ENCODE peak calls at places on chromosomes 13 and 19, in six cellular contexts. One of them, this sample, is unnamed.
A peak's percentile ranks its signal among the peaks of the same experiment; 100 is the strongest.

GRCh38 chr19:28297036-28297435 is 915.9 kb downstream of the UQCRFS1 start:
- DNase-seq in lung: no peak
- DNase-seq in glutamatergic neuron: no peak
- DNase-seq in progenitor cell of endocrine pancreas: no peak
- DNase-seq in lower lobe of right lung: no peak
- DNase-seq in tibial nerve: no peak
- DNase-seq in this sample: no peak

GRCh38 chr13:44969858-44970484 is 19.3 kb downstream of the NUFIP1 start:
- DNase-seq in glutamatergic neuron: no peak
- DNase-seq in progenitor cell of endocrine pancreas: no peak
- DNase-seq in lower lobe of right lung: no peak
- DNase-seq in tibial nerve: peak; percentile 18
- DNase-seq in lung: no peak
- DNase-seq in this sample: no peak

GRCh38 chr13:77143325-77143907 is 116.5 kb upstream of the FBXL3 start:
- DNase-seq in lower lobe of right lung: no peak
- DNase-seq in lung: no peak
- DNase-seq in progenitor cell of endocrine pancreas: no peak
- DNase-seq in tibial nerve: no peak
- DNase-seq in glutamatergic neuron: no peak
- DNase-seq in this sample: no peak

GRCh38 chr19:20472854-20473253 is 92.7 kb downstream of the ZNF737 start:
- DNase-seq in lung: no peak
- DNase-seq in glutamatergic neuron: no peak
- DNase-seq in tibial nerve: no peak
- DNase-seq in lower lobe of right lung: peak; percentile 41
- DNase-seq in progenitor cell of endocrine pancreas: no peak
- DNase-seq in this sample: no peak

GRCh38 chr19:4715529-4716221 is 8.0 kb downstream of the DPP9 start:
- DNase-seq in glutamatergic neuron: no peak
- DNase-seq in tibial nerve: no peak
- DNase-seq in lower lobe of right lung: peak; percentile 85
- DNase-seq in lung: peak; percentile 82
- DNase-seq in progenitor cell of endocrine pancreas: no peak
- DNase-seq in this sample: no peak

GRCh38 chr13:94683426-94683825 is 28.9 kb downstream of the SOX21 start:
- DNase-seq in glutamatergic neuron: no peak
- DNase-seq in lower lobe of right lung: no peak
- DNase-seq in lung: no peak
- DNase-seq in progenitor cell of endocrine pancreas: no peak
- DNase-seq in tibial nerve: no peak
- DNase-seq in this sample: no peak

GRCh38 chr13:43804461-43805070 is 17.8 kb upstream of the ENOX1 start:
- DNase-seq in lung: no peak
- DNase-seq in tibial nerve: peak; percentile 81
- DNase-seq in glutamatergic neuron: no peak
- DNase-seq in lower lobe of right lung: no peak
- DNase-seq in progenitor cell of endocrine pancreas: no peak
- DNase-seq in this sample: no peak

GRCh38 chr19:55679343-55680257 is 4.6 kb downstream of the EPN1 start:
- DNase-seq in tibial nerve: no peak
- DNase-seq in lower lobe of right lung: peak; percentile 43
- DNase-seq in glutamatergic neuron: no peak
- DNase-seq in lung: no peak
- DNase-seq in progenitor cell of endocrine pancreas: no peak
- DNase-seq in this sample: no peak

GRCh38 chr13:20714563-20715339 is 11.3 kb downstream of the IL17D start:
- DNase-seq in glutamatergic neuron: no peak
- DNase-seq in tibial nerve: peak; percentile 74
- DNase-seq in progenitor cell of endocrine pancreas: no peak
- DNase-seq in lower lobe of right lung: no peak
- DNase-seq in lung: no peak
- DNase-seq in this sample: no peak

GRCh38 chr13:75482070-75482819 is at the start of gene TBC1D4:
- DNase-seq in lung: peak; percentile 88
- DNase-seq in glutamatergic neuron: peak; percentile 85
- DNase-seq in progenitor cell of endocrine pancreas: peak; percentile 80
- DNase-seq in lower lobe of right lung: peak; percentile 92
- DNase-seq in tibial nerve: peak; percentile 69
- DNase-seq in this sample: peak; percentile 63

GRCh38 chr19:40640744-40641143 is 39.6 kb downstream of the LTBP4 start:
- DNase-seq in glutamatergic neuron: no peak
- DNase-seq in tibial nerve: no peak
- DNase-seq in lower lobe of right lung: no peak
- DNase-seq in lung: no peak
- DNase-seq in progenitor cell of endocrine pancreas: no peak
- DNase-seq in this sample: no peak

GRCh38 chr13:75792526-75793187 is 156.5 kb downstream of the LMO7 start:
- DNase-seq in lung: no peak
- DNase-seq in lower lobe of right lung: no peak
- DNase-seq in tibial nerve: no peak
- DNase-seq in glutamatergic neuron: no peak
- DNase-seq in progenitor cell of endocrine pancreas: no peak
- DNase-seq in this sample: no peak

GRCh38 chr13:90680826-90681225 is 666.7 kb upstream of the MIR17HG start:
- DNase-seq in lung: no peak
- DNase-seq in glutamatergic neuron: no peak
- DNase-seq in tibial nerve: no peak
- DNase-seq in progenitor cell of endocrine pancreas: no peak
- DNase-seq in lower lobe of right lung: no peak
- DNase-seq in this sample: no peak

GRCh38 chr19:47378246-47378645 is 29.1 kb downstream of the DHX34 start:
- DNase-seq in tibial nerve: no peak
- DNase-seq in lower lobe of right lung: no peak
- DNase-seq in progenitor cell of endocrine pancreas: no peak
- DNase-seq in lung: no peak
- DNase-seq in glutamatergic neuron: no peak
- DNase-seq in this sample: no peak

GRCh38 chr13:100203696-100204367 is 114.9 kb downstream of the PCCA start:
- DNase-seq in glutamatergic neuron: no peak
- DNase-seq in lower lobe of right lung: no peak
- DNase-seq in progenitor cell of endocrine pancreas: no peak
- DNase-seq in tibial nerve: no peak
- DNase-seq in lung: no peak
- DNase-seq in this sample: no peak

GRCh38 chr13:44837250-44837649 is 152.0 kb downstream of the NUFIP1 start:
- DNase-seq in tibial nerve: no peak
- DNase-seq in lower lobe of right lung: no peak
- DNase-seq in progenitor cell of endocrine pancreas: no peak
- DNase-seq in lung: no peak
- DNase-seq in glutamatergic neuron: no peak
- DNase-seq in this sample: no peak

GRCh38 chr19:35207391-35207871 is 21.1 kb downstream of the FAM187B start:
- DNase-seq in glutamatergic neuron: no peak
- DNase-seq in lung: peak; percentile 15
- DNase-seq in lower lobe of right lung: no peak
- DNase-seq in tibial nerve: no peak
- DNase-seq in progenitor cell of endocrine pancreas: no peak
- DNase-seq in this sample: no peak

GRCh38 chr13:97855570-97855970 is 97.9 kb upstream of the IPO5 start:
- DNase-seq in lung: no peak
- DNase-seq in lower lobe of right lung: no peak
- DNase-seq in glutamatergic neuron: peak; percentile 37
- DNase-seq in tibial nerve: peak; percentile 46
- DNase-seq in progenitor cell of endocrine pancreas: peak; percentile 10
- DNase-seq in this sample: no peak

GRCh38 chr13:21683034-21683733 is 12.3 kb downstream of the FGF9 start:
- DNase-seq in lower lobe of right lung: no peak
- DNase-seq in progenitor cell of endocrine pancreas: no peak
- DNase-seq in glutamatergic neuron: no peak
- DNase-seq in tibial nerve: no peak
- DNase-seq in lung: no peak
- DNase-seq in this sample: no peak

GRCh38 chr13:45821861-45822260 is 29.7 kb downstream of the SIAH3 start:
- DNase-seq in tibial nerve: no peak
- DNase-seq in lung: no peak
- DNase-seq in glutamatergic neuron: no peak
- DNase-seq in lower lobe of right lung: no peak
- DNase-seq in progenitor cell of endocrine pancreas: no peak
- DNase-seq in this sample: no peak

DNA sequence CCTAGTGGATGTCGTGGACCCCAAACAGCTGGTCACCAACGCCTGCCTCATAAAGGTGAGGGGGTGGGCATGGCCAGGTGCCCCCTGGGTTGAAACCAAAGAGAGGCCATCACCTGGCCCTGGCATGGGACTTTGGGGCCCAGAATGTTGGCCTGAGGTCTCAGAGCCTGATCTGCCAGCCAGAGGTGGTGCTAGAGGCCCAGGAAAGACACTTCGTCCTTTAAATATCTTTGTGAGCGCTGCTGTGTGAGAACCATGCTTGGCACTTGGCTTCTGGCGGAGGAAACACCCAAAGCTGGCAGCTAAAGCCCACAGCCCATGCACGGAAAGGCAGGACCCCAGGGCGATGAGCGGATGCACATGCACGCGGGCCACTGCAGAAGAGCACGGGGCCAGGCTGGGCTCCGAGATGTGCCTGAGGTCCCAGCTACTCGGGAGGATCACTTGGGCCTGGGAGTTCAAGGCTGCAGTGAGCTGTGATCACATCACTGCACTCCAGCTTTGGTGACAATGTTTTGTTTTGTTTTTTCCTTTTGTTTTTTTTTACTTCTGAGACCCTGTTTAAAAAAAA is 4.3 kb upstream of the ADM5 start:
- DNase-seq in glutamatergic neuron: no peak
- DNase-seq in lower lobe of right lung: no peak
- DNase-seq in tibial nerve: no peak
- DNase-seq in progenitor cell of endocrine pancreas: no peak
- DNase-seq in lung: no peak
- DNase-seq in this sample: no peak
- TF ChIP-seq CTCF in glutamatergic neuron: no peak
- TF ChIP-seq CTCF in lower lobe of right lung: no peak
- TF ChIP-seq CTCF in tibial nerve: no peak
- TF ChIP-seq CTCF in progenitor cell of endocrine pancreas: no peak
- TF ChIP-seq CTCF in lung: no peak
- TF ChIP-seq CTCF in this sample: no peak

DNA sequence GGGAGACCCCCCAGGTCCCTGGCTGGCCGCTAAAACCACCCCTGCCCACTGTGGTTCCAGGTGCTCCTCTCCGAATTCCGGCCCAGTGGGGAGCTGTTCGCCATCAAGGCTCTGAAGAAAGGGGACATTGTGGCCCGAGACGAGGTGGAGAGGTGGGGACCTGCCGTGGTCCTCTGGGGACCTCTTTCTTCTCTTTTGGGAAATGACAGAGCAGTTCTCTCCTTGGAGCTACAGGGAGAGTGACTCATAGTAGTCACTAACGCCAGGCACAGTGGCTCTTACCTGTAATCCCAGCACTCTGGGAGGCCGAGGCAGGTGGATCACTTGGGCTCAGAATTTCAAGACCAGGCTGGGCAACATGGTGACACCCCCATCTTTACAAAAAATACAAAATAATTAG is 7.3 kb downstream of the PTGER1 start:
- DNase-seq in lung: no peak
- DNase-seq in glutamatergic neuron: no peak
- DNase-seq in progenitor cell of endocrine pancreas: no peak
- DNase-seq in lower lobe of right lung: no peak
- DNase-seq in tibial nerve: no peak
- DNase-seq in this sample: no peak
- TF ChIP-seq CTCF in lung: no peak
- TF ChIP-seq CTCF in glutamatergic neuron: no peak
- TF ChIP-seq CTCF in progenitor cell of endocrine pancreas: no peak
- TF ChIP-seq CTCF in lower lobe of right lung: no peak
- TF ChIP-seq CTCF in tibial nerve: no peak
- TF ChIP-seq CTCF in this sample: no peak

GRCh38 chr19:41959056-41960053 is at the start of gene RABAC1:
- DNase-seq in progenitor cell of endocrine pancreas: peak; percentile 81
- DNase-seq in lower lobe of right lung: peak; percentile 92
- DNase-seq in lung: peak; percentile 92
- DNase-seq in tibial nerve: peak; percentile 86
- DNase-seq in glutamatergic neuron: peak; percentile 95
- DNase-seq in this sample: peak; percentile 79
- TF ChIP-seq CTCF in progenitor cell of endocrine pancreas: peak; percentile 36
- TF ChIP-seq CTCF in lower lobe of right lung: peak; percentile 23
- TF ChIP-seq CTCF in lung: no peak
- TF ChIP-seq CTCF in tibial nerve: no peak
- TF ChIP-seq CTCF in glutamatergic neuron: peak; percentile 11
- TF ChIP-seq CTCF in this sample: no peak

GRCh38 chr19:42420055-42420544 is 7.1 kb downstream of the LIPE start:
- DNase-seq in lower lobe of right lung: peak; percentile 65
- DNase-seq in lung: no peak
- DNase-seq in progenitor cell of endocrine pancreas: no peak
- DNase-seq in tibial nerve: no peak
- DNase-seq in glutamatergic neuron: peak; percentile 66
- DNase-seq in this sample: peak; percentile 61
- TF ChIP-seq CTCF in lower lobe of right lung: peak; percentile 67
- TF ChIP-seq CTCF in lung: peak; percentile 54
- TF ChIP-seq CTCF in progenitor cell of endocrine pancreas: peak; percentile 64
- TF ChIP-seq CTCF in tibial nerve: peak; percentile 22
- TF ChIP-seq CTCF in glutamatergic neuron: peak; percentile 63
- TF ChIP-seq CTCF in this sample: peak; percentile 17

GRCh38 chr13:68304287-68304893 is 1074.3 kb upstream of the PCDH9 start:
- DNase-seq in tibial nerve: no peak
- DNase-seq in lower lobe of right lung: no peak
- DNase-seq in progenitor cell of endocrine pancreas: no peak
- DNase-seq in glutamatergic neuron: no peak
- DNase-seq in lung: no peak
- DNase-seq in this sample: no peak
- TF ChIP-seq CTCF in tibial nerve: no peak
- TF ChIP-seq CTCF in lower lobe of right lung: peak; percentile 40
- TF ChIP-seq CTCF in progenitor cell of endocrine pancreas: peak; percentile 74
- TF ChIP-seq CTCF in glutamatergic neuron: peak; percentile 55
- TF ChIP-seq CTCF in lung: no peak
- TF ChIP-seq CTCF in this sample: no peak

DNA sequence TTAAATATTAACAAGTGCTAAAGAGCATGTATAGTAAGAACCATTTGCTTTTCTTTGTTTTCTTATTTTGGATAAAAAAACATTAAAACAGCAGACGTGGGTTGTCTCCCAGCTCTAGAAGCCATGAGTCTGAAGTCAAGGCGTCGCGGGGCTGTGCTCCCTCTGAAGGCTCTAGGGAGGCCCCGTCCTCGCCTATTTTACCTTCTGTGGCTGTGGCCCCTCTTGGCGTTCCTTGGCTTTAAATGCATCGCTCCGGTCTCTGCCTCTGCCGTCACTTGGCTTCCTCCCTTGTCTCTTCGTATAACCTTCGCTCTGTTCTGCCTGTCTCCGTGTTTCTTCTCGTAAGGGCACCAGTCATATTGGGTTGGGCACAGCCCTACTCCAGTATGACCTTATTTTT is 75.3 kb downstream of the ING1 start:
- DNase-seq in lung: no peak
- DNase-seq in tibial nerve: no peak
- DNase-seq in progenitor cell of endocrine pancreas: no peak
- DNase-seq in lower lobe of right lung: no peak
- DNase-seq in glutamatergic neuron: no peak
- DNase-seq in this sample: no peak
- TF ChIP-seq CTCF in lung: no peak
- TF ChIP-seq CTCF in tibial nerve: no peak
- TF ChIP-seq CTCF in progenitor cell of endocrine pancreas: no peak
- TF ChIP-seq CTCF in lower lobe of right lung: no peak
- TF ChIP-seq CTCF in glutamatergic neuron: no peak
- TF ChIP-seq CTCF in this sample: no peak

GRCh38 chr19:18769989-18770528 is 21.0 kb downstream of the COMP start:
- DNase-seq in progenitor cell of endocrine pancreas: no peak
- DNase-seq in lung: no peak
- DNase-seq in glutamatergic neuron: peak; percentile 12
- DNase-seq in lower lobe of right lung: no peak
- DNase-seq in tibial nerve: no peak
- DNase-seq in this sample: no peak
- TF ChIP-seq CTCF in progenitor cell of endocrine pancreas: no peak
- TF ChIP-seq CTCF in lung: no peak
- TF ChIP-seq CTCF in glutamatergic neuron: no peak
- TF ChIP-seq CTCF in lower lobe of right lung: no peak
- TF ChIP-seq CTCF in tibial nerve: no peak
- TF ChIP-seq CTCF in this sample: no peak

GRCh38 chr19:52391135-52391534 is 6.5 kb upstream of the ZNF528 start:
- DNase-seq in glutamatergic neuron: no peak
- DNase-seq in tibial nerve: no peak
- DNase-seq in progenitor cell of endocrine pancreas: no peak
- DNase-seq in lower lobe of right lung: no peak
- DNase-seq in lung: no peak
- DNase-seq in this sample: no peak
- TF ChIP-seq CTCF in glutamatergic neuron: no peak
- TF ChIP-seq CTCF in tibial nerve: no peak
- TF ChIP-seq CTCF in progenitor cell of endocrine pancreas: peak; percentile 15
- TF ChIP-seq CTCF in lower lobe of right lung: no peak
- TF ChIP-seq CTCF in lung: no peak
- TF ChIP-seq CTCF in this sample: no peak